ENCODE peak calls at places on chromosomes 6 and 20, in seven cellular contexts. E, K, F, Z, Q, V and C are unnamed samples.
A peak's percentile ranks its signal among the peaks of the same experiment; 100 is the strongest.

GRCh38 chr6:137543114-137543513 is 48.9 kb upstream of the OLIG3 start:
- DNase-seq in Q (no peak), F (no peak), V (no peak), Z (no peak), E (no peak), K (no peak), C (peak; percentile 60)

GRCh38 chr6:134060491-134061106 is 8.2 kb upstream of the SLC2A12 start:
- DNase-seq in Q (no peak), K (no peak), E (peak; percentile 83), F (no peak), Z (peak; percentile 74), V (no peak), C (no peak)

GRCh38 chr20:43448748-43449535 is 8.8 kb upstream of the SRSF6 start:
- DNase-seq in F (no peak), K (peak; percentile 30), E (no peak), V (peak; percentile 26), Z (peak; percentile 55), Q (no peak), C (peak; percentile 40)

GRCh38 chr6:79869184-79869583 is 78.2 kb downstream of the ELOVL4 start:
- DNase-seq in V (no peak), K (no peak), E (no peak), F (no peak), Z (no peak), Q (no peak), C (no peak)

GRCh38 chr20:57709823-57710799 is at the start of gene PMEPA1:
- DNase-seq in Q (peak; percentile 96), V (peak; percentile 97), Z (peak; percentile 98), E (peak; percentile 89), K (peak; percentile 91), F (peak; percentile 88), C (peak; percentile 93)

GRCh38 chr20:30611239-30611984 is 646.1 kb upstream of the DEFB115 start:
- DNase-seq in V (no peak), Q (no peak), E (no peak), F (no peak), Z (no peak), K (no peak), C (no peak)

GRCh38 chr20:64063389-64064144 is 569 bp downstream of the TCEA2 start:
- DNase-seq in K (peak; percentile 44), F (no peak), V (no peak), Z (no peak), Q (peak; percentile 54), E (no peak), C (no peak)

GRCh38 chr6:151044465-151045441 is 179.3 kb downstream of the MTHFD1L start:
- DNase-seq in F (no peak), E (peak; percentile 91), Q (peak; percentile 52), V (no peak), K (peak; percentile 92), Z (peak; percentile 84), C (no peak)

GRCh38 chr6:21099338-21100314 is 493.9 kb upstream of the SOX4 start:
- DNase-seq in Z (no peak), E (no peak), V (no peak), Q (no peak), K (no peak), F (no peak), C (peak; percentile 25)

GRCh38 chr6:44779130-44779826 is 391.8 kb downstream of the CDC5L start:
- DNase-seq in K (no peak), F (no peak), Q (no peak), Z (no peak), E (no peak), V (no peak), C (no peak)

GRCh38 chr6:168494726-168495125 is 53.7 kb downstream of the SMOC2 start:
- DNase-seq in Q (no peak), E (no peak), K (no peak), V (no peak), F (no peak), Z (no peak), C (no peak)
- H3K9me3 ChIP-seq in Q (no peaks in the 10 kb centered on the region), E (no peaks in the 10 kb centered on the region), K (no peaks in the 10 kb centered on the region), V (peaks cover 32% of the 10 kb centered on the region), F (no peaks in the 10 kb centered on the region), Z (no peaks in the 10 kb centered on the region), C (no peaks in the 10 kb centered on the region)

GRCh38 chr6:126127662-126128061 is 141.3 kb downstream of the TRMT11 start:
- DNase-seq in K (no peak), V (peak; percentile 6), E (no peak), Q (no peak), Z (no peak), F (no peak), C (no peak)
- TF ChIP-seq CTCF in K (no peak), V (no peak), E (no peak), Q (peak; percentile 19), Z (no peak), F (no peak), C (no peak)

GRCh38 chr6:164693934-164694333 is 615.5 kb downstream of the C6orf118 start:
- DNase-seq in E (peak; percentile 79), F (no peak), Q (no peak), K (no peak), V (no peak), Z (peak; percentile 70), C (no peak)
- H3K9me3 ChIP-seq in E (no peaks in the 10 kb centered on the region), F (no peaks in the 10 kb centered on the region), Q (no peaks in the 10 kb centered on the region), K (no peaks in the 10 kb centered on the region), V (peaks cover 11% of the 10 kb centered on the region), Z (no peaks in the 10 kb centered on the region), C (no peaks in the 10 kb centered on the region)

DNA sequence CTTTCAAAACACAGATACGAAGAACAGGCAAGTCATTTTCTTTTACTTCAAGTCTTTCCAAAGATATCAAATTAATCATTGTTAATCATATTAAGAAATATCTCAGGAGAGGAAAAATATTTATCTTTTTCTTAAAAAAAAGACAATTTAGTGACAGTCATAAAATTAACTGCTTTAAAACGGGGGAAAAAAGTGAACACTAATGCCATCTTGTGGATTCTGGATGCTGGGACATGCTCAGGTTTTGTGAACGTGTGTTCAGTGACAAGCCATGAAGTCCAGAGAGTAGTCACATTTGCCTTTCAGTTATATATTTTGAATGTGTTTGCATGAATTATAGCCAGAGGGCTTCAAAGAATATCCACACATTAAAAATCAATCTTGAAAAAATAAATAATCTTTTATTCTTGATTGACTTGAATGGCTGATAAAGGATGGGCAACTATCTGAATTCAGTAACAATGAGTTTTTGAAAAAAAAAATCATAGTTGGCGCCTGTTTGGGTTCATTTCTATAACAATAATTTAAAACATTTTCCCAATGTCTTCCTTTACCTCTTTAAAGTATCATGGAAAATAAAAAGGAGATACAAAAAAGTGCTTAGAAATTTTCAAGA is 74.7 kb upstream of the NOX3 start:
- DNase-seq in Z (peak; percentile 68), F (no peak), K (no peak), Q (no peak), V (peak; percentile 31), E (peak; percentile 25), C (peak; percentile 12)
- TF ChIP-seq CTCF in Z (peak; percentile 70), F (peak; percentile 45), K (peak; percentile 40), Q (peak; percentile 74), V (peak; percentile 81), E (peak; percentile 81), C (peak; percentile 39)

DNA sequence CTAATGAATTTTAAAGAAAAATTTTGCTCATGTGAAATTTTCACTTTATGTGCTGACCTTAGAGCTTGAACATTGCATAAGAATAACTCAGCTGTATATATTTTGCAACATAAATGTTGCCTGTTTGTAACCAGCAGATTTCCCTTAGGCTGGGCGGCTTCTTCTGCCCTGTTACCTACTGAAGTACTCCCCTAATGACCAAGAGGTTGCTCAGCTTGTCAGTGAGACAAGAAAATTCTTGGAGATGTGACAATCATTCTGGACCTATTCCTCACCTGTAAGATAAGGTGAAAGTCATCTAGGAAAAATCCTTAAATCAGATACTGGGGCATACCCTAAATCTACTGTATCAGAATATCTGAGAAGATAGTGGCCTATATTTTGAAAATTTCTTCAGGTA is 1061.7 kb downstream of the KIF16B start:
- DNase-seq in Z (no peak), Q (no peak), F (no peak), K (no peak), E (no peak), V (no peak), C (no peak)
- H3K9me3 ChIP-seq in Z (no peaks in the 10 kb centered on the region), Q (no peaks in the 10 kb centered on the region), F (no peaks in the 10 kb centered on the region), K (no peaks in the 10 kb centered on the region), E (no peaks in the 10 kb centered on the region), V (no peaks in the 10 kb centered on the region), C (no peaks in the 10 kb centered on the region)